ENCODE peak calls at places on chromosomes 2 and 18, in eight cellular contexts. D, S, B, Q, H, W, U and Z are unnamed samples.

GRCh38 chr2:182456784-182457183 is 29.9 kb upstream of the PDE1A start:
- DNase-seq in B (no peak), S (no peak), W (no peak), Q (peak), U (peak), H (no peak), D (no peak), Z (peak)

GRCh38 chr2:68091439-68092034 is 28.7 kb upstream of the C1D start:
- DNase-seq in S (no peak), W (no peak), D (no peak), Q (peak), U (no peak), B (no peak), H (no peak), Z (no peak)

GRCh38 chr2:208407667-208408066 is 1.1 kb downstream of the PTH2R start:
- DNase-seq in D (peak), Q (peak), H (peak), B (peak), U (no peak), S (no peak), W (peak), Z (peak)

GRCh38 chr2:141513853-141514252 is 617.0 kb downstream of the LRP1B start:
- DNase-seq in B (no peak), W (peak), D (peak), U (no peak), S (no peak), Q (no peak), H (no peak), Z (no peak)

GRCh38 chr2:164737612-164738081 is 104.0 kb downstream of the COBLL1 start:
- DNase-seq in U (peak), W (peak), D (peak), B (peak), Q (peak), S (no peak), H (peak), Z (peak)

GRCh38 chr2:31324000-31324633 is 90.2 kb downstream of the EHD3 start:
- DNase-seq in S (no peak), B (no peak), W (peak), H (no peak), Q (no peak), D (peak), U (no peak), Z (no peak)

GRCh38 chr2:237060518-237061312 is 25.0 kb upstream of the COPS8 start:
- DNase-seq in W (peak), Q (peak), U (peak), B (peak), D (peak), S (peak), H (peak), Z (peak)

GRCh38 chr2:40218679-40219078 is 233.2 kb downstream of the SLC8A1 start:
- DNase-seq in B (no peak), S (no peak), Q (peak), H (no peak), W (peak), U (no peak), D (no peak), Z (no peak)

GRCh38 chr2:119259296-119259860 is 35.7 kb downstream of the STEAP3 start:
- DNase-seq in U (no peak), Q (no peak), S (no peak), H (no peak), B (peak), W (no peak), D (no peak), Z (peak)

GRCh38 chr18:75324686-75325257 is 102.7 kb downstream of the SMIM21 start:
- DNase-seq in D (no peak), S (no peak), U (no peak), Q (no peak), B (no peak), H (no peak), W (no peak), Z (no peak)

GRCh38 chr2:223247136-223247535 is 195.1 kb downstream of the KCNE4 start:
- DNase-seq in U (peak), D (no peak), B (no peak), W (peak), H (no peak), Q (peak), S (no peak), Z (peak)

GRCh38 chr2:149330127-149331022 is at the start of gene LYPD6:
- DNase-seq in S (no peak), D (peak), H (peak), B (peak), U (peak), Q (peak), W (peak), Z (peak)

GRCh38 chr2:25323042-25323514 is 18.6 kb downstream of the DNMT3A start:
- DNase-seq in U (no peak), B (no peak), W (peak), D (peak), H (no peak), Q (peak), S (peak), Z (no peak)

GRCh38 chr2:109351164-109351756 is 222.3 kb downstream of the SH3RF3 start:
- DNase-seq in W (peak), B (no peak), D (no peak), U (no peak), Q (peak), H (no peak), S (no peak), Z (peak)

GRCh38 chr2:180385601-180386201 is 378.6 kb upstream of the CWC22 start:
- DNase-seq in D (no peak), U (no peak), Q (peak), S (no peak), B (no peak), H (no peak), W (peak), Z (peak)

GRCh38 chr2:131042161-131042775 is 51.0 kb downstream of the FAM168B start:
- DNase-seq in W (peak), S (no peak), Q (peak), D (no peak), B (no peak), H (no peak), U (no peak), Z (no peak)

GRCh38 chr2:96423866-96424265 is 81.3 kb downstream of the NEURL3 start:
- DNase-seq in S (no peak), W (no peak), U (peak), Q (peak), H (no peak), D (no peak), B (no peak), Z (peak)

GRCh38 chr2:72204156-72204781 is 56.6 kb upstream of the CYP26B1 start:
- DNase-seq in Q (no peak), H (no peak), W (no peak), B (no peak), U (no peak), S (no peak), D (no peak), Z (peak)

GRCh38 chr18:67386028-67386427 is 130.5 kb downstream of the DSEL start:
- DNase-seq in H (no peak), U (no peak), S (no peak), W (peak), B (no peak), Q (peak), D (no peak), Z (peak)

GRCh38 chr2:120298173-120298835 is 45.7 kb downstream of the RALB start:
- DNase-seq in S (no peak), B (no peak), W (peak), Q (peak), H (no peak), D (no peak), U (no peak), Z (peak)

GRCh38 chr2:210577263-210578071 is 21.1 kb downstream of the CPS1 start:
- DNase-seq in U (peak), H (peak), D (peak), S (no peak), W (peak), B (peak), Q (peak), Z (peak)

GRCh38 chr2:75379811-75380210 is 180.5 kb upstream of the TACR1 start:
- DNase-seq in W (no peak), H (no peak), B (no peak), D (no peak), U (no peak), S (no peak), Q (no peak), Z (no peak)

GRCh38 chr2:36459725-36460137 is 104.2 kb downstream of the CRIM1 start:
- DNase-seq in D (no peak), U (peak), W (peak), B (peak), S (no peak), Q (peak), H (peak), Z (peak)

GRCh38 chr2:224401641-224402342 is at the start of gene FAM124B:
- DNase-seq in B (peak), W (peak), D (no peak), Q (peak), U (no peak), H (no peak), S (peak), Z (peak)

GRCh38 chr2:217960351-217960750 is 42.4 kb downstream of the TNS1 start:
- DNase-seq in W (no peak), H (no peak), D (no peak), Q (no peak), S (no peak), B (no peak), U (no peak), Z (no peak)

GRCh38 chr18:777021-777420 is 35.0 kb downstream of the YES1 start:
- DNase-seq in W (no peak), U (no peak), S (no peak), H (no peak), Q (peak), D (no peak), B (no peak), Z (peak)

GRCh38 chr2:47174731-47175361 is 19.7 kb upstream of the STPG4 start:
- DNase-seq in S (peak), Q (peak), D (peak), B (peak), U (peak), H (no peak), W (peak), Z (peak)

GRCh38 chr2:37343537-37344434 is 644 bp upstream of the QPCT start:
- DNase-seq in H (no peak), U (peak), W (peak), D (no peak), S (no peak), Q (peak), B (no peak), Z (peak)

GRCh38 chr2:186347472-186347871 is 138.6 kb upstream of the ZC3H15 start:
- DNase-seq in W (peak), B (no peak), H (no peak), D (no peak), U (no peak), S (no peak), Q (peak), Z (peak)

GRCh38 chr2:233455006-233455405 is 100.7 kb downstream of the DGKD start:
- DNase-seq in Q (no peak), S (no peak), D (no peak), H (no peak), B (no peak), W (no peak), U (no peak), Z (no peak)

GRCh38 chr18:39840406-39840805 is 2114.6 kb upstream of the PIK3C3 start:
- DNase-seq in H (no peak), B (no peak), W (peak), Q (peak), U (no peak), S (no peak), D (no peak), Z (peak)

GRCh38 chr2:104033399-104033798 is 820.5 kb upstream of the POU3F3 start:
- DNase-seq in H (no peak), D (no peak), W (no peak), S (no peak), U (no peak), B (peak), Q (no peak), Z (no peak)